ENCODE peak calls at places on chromosomes 13 and 19, in ten cellular contexts. S, A, I, J, W, N, Y, Q, D and O are unnamed samples.

GRCh38 chr13:50650936-50651638 is 192.4 kb downstream of the DLEU7 start:
- DNase-seq in I (no peak), W (no peak), N (no peak), S (no peak), Y (no peak), J (no peak), A (no peak), Q (no peak), D (no peak), O (no peak)

GRCh38 chr13:42685762-42686560 is 95.4 kb upstream of the FAM216B start:
- DNase-seq in I (no peak), Q (no peak), W (no peak), D (no peak), N (no peak), Y (no peak), S (peak), J (no peak), A (no peak), O (no peak)

GRCh38 chr13:36244073-36244472 is 29.7 kb upstream of the SOHLH2 start:
- DNase-seq in S (no peak), N (no peak), J (no peak), W (no peak), Q (no peak), Y (no peak), D (no peak), I (no peak), A (no peak), O (no peak)

GRCh38 chr19:1131718-1132552 is 28.1 kb downstream of the GPX4 start:
- DNase-seq in A (peak), N (peak), D (peak), J (peak), W (peak), Q (peak), Y (peak), I (peak), S (peak), O (peak)

GRCh38 chr13:37878496-37878895 is 8.9 kb upstream of the TRPC4 start:
- DNase-seq in J (no peak), I (no peak), D (no peak), S (no peak), Y (no peak), Q (no peak), W (no peak), A (no peak), N (no peak), O (no peak)

GRCh38 chr19:12782424-12783225 is 7.3 kb upstream of the HOOK2 start:
- DNase-seq in J (no peak), S (peak), W (peak), A (peak), Y (peak), I (peak), Q (peak), N (no peak), D (peak), O (peak)

GRCh38 chr19:43634516-43634876 is 5.2 kb downstream of the CADM4 start:
- DNase-seq in J (no peak), W (no peak), D (no peak), Y (no peak), Q (no peak), A (no peak), I (no peak), S (peak), N (no peak), O (no peak)

GRCh38 chr13:74171621-74172020 is 37.4 kb upstream of the KLF12 start:
- DNase-seq in S (no peak), Y (no peak), W (no peak), J (no peak), A (no peak), D (no peak), Q (no peak), I (no peak), N (no peak), O (no peak)

GRCh38 chr13:112897603-112897955 is 71.4 kb upstream of the MCF2L start:
- DNase-seq in Y (no peak), Q (no peak), W (no peak), J (no peak), I (no peak), S (no peak), A (no peak), N (no peak), D (no peak), O (no peak)

GRCh38 chr19:5655412-5655811 is 24.9 kb downstream of the MICOS13 start:
- DNase-seq in W (no peak), A (no peak), N (no peak), Y (no peak), Q (no peak), J (no peak), S (no peak), I (no peak), D (no peak), O (no peak)

GRCh38 chr13:97344250-97345175 is 89.5 kb upstream of the RAP2A start:
- DNase-seq in W (peak), I (peak), A (peak), J (no peak), N (no peak), Y (peak), S (peak), D (peak), Q (peak), O (peak)

GRCh38 chr19:30562981-30563380 is 190.8 kb downstream of the ZNF536 start:
- DNase-seq in W (no peak), Q (no peak), A (no peak), N (no peak), I (no peak), S (no peak), J (no peak), Y (no peak), D (no peak), O (no peak)

GRCh38 chr19:13008926-13009787 is 13.9 kb downstream of the NFIX start:
- DNase-seq in I (no peak), N (no peak), D (no peak), Q (no peak), Y (no peak), W (no peak), S (peak), A (no peak), J (no peak), O (no peak)

GRCh38 chr13:103469771-103470170 is 403.6 kb upstream of the SLC10A2 start:
- DNase-seq in I (no peak), Y (no peak), W (no peak), Q (no peak), A (no peak), N (no peak), J (no peak), D (no peak), S (no peak), O (no peak)

GRCh38 chr19:2332341-2333026 is 4.0 kb downstream of the SPPL2B start:
- DNase-seq in I (peak), J (no peak), W (no peak), D (no peak), A (no peak), N (no peak), S (no peak), Q (peak), Y (no peak), O (no peak)

GRCh38 chr13:64525687-64526086 is 2704.4 kb downstream of the PCDH9 start:
- DNase-seq in Q (no peak), D (no peak), I (no peak), N (no peak), S (no peak), Y (no peak), J (no peak), A (no peak), W (no peak), O (no peak)

GRCh38 chr19:29537601-29538000 is 11.8 kb downstream of the VSTM2B start:
- DNase-seq in Q (no peak), D (no peak), N (no peak), A (no peak), I (no peak), S (no peak), W (no peak), J (no peak), Y (no peak), O (no peak)

GRCh38 chr13:31896427-31896826 is 135.1 kb upstream of the FRY start:
- DNase-seq in Q (no peak), D (no peak), S (peak), W (no peak), I (no peak), N (no peak), A (no peak), Y (no peak), J (peak), O (no peak)

GRCh38 chr19:17441241-17442135 is 7.0 kb downstream of the TMEM221 start:
- DNase-seq in S (peak), I (no peak), Y (no peak), J (no peak), D (peak), A (no peak), N (no peak), Q (no peak), W (no peak), O (no peak)

GRCh38 chr13:64680739-64681138 is 2549.4 kb downstream of the PCDH9 start:
- DNase-seq in A (no peak), S (no peak), D (no peak), J (no peak), W (no peak), I (no peak), Q (no peak), N (no peak), Y (no peak), O (no peak)